ENCODE peak calls at places on chromosomes 3 and 15, in ten cellular contexts. E is suprapubic skin, K is stomach, P is SK-N-SH, R is tibial nerve, W is ovary, J is A549, I is sigmoid colon, M is K562, D is esophagus muscularis mucosa. C is an unnamed sample.
A peak's percentile ranks its signal among the peaks of the same experiment; 100 is the strongest.

GRCh38 chr3:123469323-123469995 is 20.6 kb upstream of the ADCY5 start:
- DNase-seq in M (no peak), D (no peak), R (no peak), I (no peak), W (no peak), E (no peak), J (no peak), P (no peak), K (no peak), C (no peak)

GRCh38 chr15:98083203-98083910 is 122.9 kb downstream of the ARRDC4 start:
- DNase-seq in D (no peak), K (no peak), R (no peak), P (no peak), M (no peak), W (no peak), E (no peak), J (no peak), I (no peak), C (no peak)

GRCh38 chr15:39508536-39508935 is 72.3 kb upstream of the THBS1 start:
- DNase-seq in J (no peak), I (no peak), P (no peak), K (no peak), M (no peak), R (no peak), W (no peak), D (peak; percentile 70), E (no peak), C (no peak)

GRCh38 chr3:97301114-97301513 is 463.4 kb upstream of the ARL6 start:
- DNase-seq in K (no peak), I (no peak), W (no peak), M (no peak), R (no peak), E (no peak), P (no peak), J (no peak), D (no peak), C (no peak)

GRCh38 chr3:110384601-110385000 is 687.0 kb upstream of the NECTIN3 start:
- DNase-seq in M (no peak), E (no peak), K (no peak), P (no peak), W (no peak), J (peak; percentile 61), I (no peak), D (no peak), R (no peak), C (no peak)

GRCh38 chr3:72011495-72011894 is 226.5 kb upstream of the PROK2 start:
- DNase-seq in K (no peak), R (no peak), I (no peak), E (no peak), J (no peak), M (no peak), P (no peak), D (no peak), W (no peak), C (no peak)

GRCh38 chr15:42726114-42726513 is 10.8 kb downstream of the CDAN1 start:
- DNase-seq in D (no peak), J (no peak), R (no peak), W (no peak), E (no peak), M (no peak), I (no peak), K (no peak), P (peak; percentile 22), C (no peak)

GRCh38 chr3:11624161-11624560 is 19.6 kb downstream of the VGLL4 start:
- DNase-seq in J (no peak), P (no peak), D (no peak), K (no peak), I (no peak), M (no peak), E (no peak), W (no peak), R (no peak), C (no peak)

GRCh38 chr3:96863129-96863740 is 48.8 kb downstream of the EPHA6 start:
- DNase-seq in D (no peak), M (peak; percentile 4), W (peak; percentile 42), J (peak; percentile 54), E (no peak), K (no peak), R (no peak), I (peak; percentile 59), P (peak; percentile 10), C (peak; percentile 9)

GRCh38 chr15:58521293-58521991 is 89.7 kb downstream of the LIPC start:
- DNase-seq in R (no peak), M (peak; percentile 87), E (no peak), J (peak; percentile 66), I (no peak), D (no peak), W (peak; percentile 35), K (no peak), P (no peak), C (no peak)

GRCh38 chr3:8984081-8984480 is 20.8 kb upstream of the RAD18 start:
- DNase-seq in K (no peak), J (no peak), I (no peak), E (no peak), R (no peak), W (no peak), D (no peak), P (no peak), M (no peak), C (no peak)

GRCh38 chr3:32138545-32139104 is 32.2 kb downstream of the GPD1L start:
- DNase-seq in M (no peak), W (no peak), K (no peak), E (no peak), J (no peak), P (peak; percentile 34), D (no peak), I (no peak), R (no peak), C (no peak)

GRCh38 chr3:13385373-13385965 is 34.7 kb downstream of the NUP210 start:
- DNase-seq in M (no peak), I (no peak), K (no peak), P (no peak), J (no peak), W (no peak), E (no peak), D (no peak), R (no peak), C (no peak)

GRCh38 chr3:142029052-142029642 is 120.2 kb downstream of the TFDP2 start:
- DNase-seq in I (no peak), R (no peak), D (no peak), E (no peak), J (no peak), K (no peak), P (peak; percentile 11), M (no peak), W (no peak), C (no peak)

GRCh38 chr3:124850633-124851032 is 36.5 kb downstream of the ITGB5 start:
- DNase-seq in D (no peak), I (peak; percentile 69), R (no peak), E (no peak), K (no peak), M (no peak), P (no peak), J (no peak), W (peak; percentile 28), C (no peak)

GRCh38 chr3:50655009-50655830 is 19.5 kb upstream of the DOCK3 start:
- DNase-seq in K (no peak), M (no peak), W (no peak), D (no peak), P (no peak), E (no peak), R (no peak), J (no peak), I (no peak), C (no peak)

GRCh38 chr3:3110299-3110630 is at the start of gene IL5RA:
- DNase-seq in I (no peak), J (peak; percentile 11), D (peak; percentile 45), K (no peak), E (no peak), R (no peak), W (no peak), M (no peak), P (peak; percentile 22), C (no peak)
- H3K27ac ChIP-seq in I (no peak within 1 kb of the TSS), J (no peak within 1 kb of the TSS), D (no peak within 1 kb of the TSS), K (no peak within 1 kb of the TSS), E (no peak within 1 kb of the TSS), R (no peak within 1 kb of the TSS), W (no peak within 1 kb of the TSS), M (no peak within 1 kb of the TSS), P (no peak within 1 kb of the TSS), C (no peak within 1 kb of the TSS)

DNA sequence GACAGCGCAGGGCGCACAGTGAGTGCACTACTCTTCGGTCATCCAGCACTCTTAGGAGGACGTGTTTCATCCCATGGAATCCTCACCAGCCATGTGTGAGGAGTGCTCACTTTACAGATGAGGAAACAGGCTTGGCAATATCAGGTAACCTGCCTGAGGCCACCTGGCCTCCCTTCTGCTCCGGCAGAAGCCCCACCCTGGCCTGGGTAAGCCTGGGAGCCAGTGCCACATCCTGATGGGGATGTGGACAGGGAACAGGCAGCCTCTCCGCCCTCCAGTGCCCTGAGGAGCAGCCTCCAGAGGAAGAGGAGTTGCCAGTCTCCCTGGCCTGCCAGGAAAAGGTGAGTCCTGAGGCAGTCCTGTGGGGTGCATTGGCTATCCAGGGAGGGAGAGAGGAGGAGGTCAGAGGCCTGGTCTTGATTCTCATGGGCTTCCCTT is 39.4 kb upstream of the LIMD1 start:
- DNase-seq in J (no peak), R (no peak), I (peak; percentile 55), W (no peak), M (no peak), D (no peak), K (no peak), P (no peak), E (no peak), C (no peak)
- H3K4me1 ChIP-seq in J (peaks cover 28% of the 10 kb centered on the region), R (no peaks in the 10 kb centered on the region), I (peaks cover 58% of the 10 kb centered on the region), W (peaks cover 27% of the 10 kb centered on the region), M (peaks cover 43% of the 10 kb centered on the region), D (peaks cover 60% of the 10 kb centered on the region), K (peaks cover 52% of the 10 kb centered on the region), P (peaks cover 35% of the 10 kb centered on the region), E (peaks cover 63% of the 10 kb centered on the region), C (peaks cover 21% of the 10 kb centered on the region)

GRCh38 chr3:59678042-59678707 is 628.4 kb upstream of the CFAP20DC start:
- DNase-seq in D (no peak), E (no peak), K (peak; percentile 35), W (no peak), R (no peak), M (no peak), P (no peak), I (no peak), J (no peak), C (no peak)
- TF ChIP-seq EP300 in D (no peak), E (no peak), K (no peak), W (no peak), R (no peak), M (no peak), P (no peak), I (no peak), J (no peak), C (no peak)

DNA sequence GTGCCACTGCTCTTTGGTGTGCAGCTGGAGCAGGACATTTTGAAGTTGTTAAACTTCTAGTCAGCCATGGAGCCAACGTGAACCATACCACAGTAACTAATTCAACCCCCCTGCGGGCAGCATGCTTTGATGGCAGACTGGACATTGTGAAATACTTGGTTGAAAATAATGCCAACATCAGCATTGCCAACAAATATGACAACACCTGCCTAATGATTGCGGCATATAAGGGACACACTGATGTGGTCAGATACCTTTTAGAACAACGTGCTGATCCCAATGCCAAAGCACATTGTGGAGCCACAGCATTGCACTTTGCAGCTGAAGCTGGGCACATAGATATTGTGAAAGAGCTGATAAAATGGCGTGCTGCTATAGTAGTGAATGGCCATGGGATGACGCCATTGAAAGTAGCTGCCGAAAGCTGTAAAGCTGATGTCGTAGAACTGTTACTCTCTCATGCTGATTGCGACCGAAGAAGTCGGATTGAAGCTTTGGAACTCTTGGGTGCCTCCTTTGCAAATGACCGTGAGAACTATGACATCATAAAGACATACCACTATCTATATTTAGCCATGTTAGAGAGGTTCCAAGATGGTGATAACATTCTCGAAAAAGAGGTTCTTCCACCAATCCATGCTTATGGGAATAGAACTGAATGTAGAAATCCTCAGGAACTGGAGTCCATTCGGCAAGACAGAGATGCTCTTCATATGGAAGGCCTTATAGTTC is 12.2 kb downstream of the FEM1B start:
- DNase-seq in K (no peak), M (no peak), R (no peak), I (no peak), D (no peak), E (no peak), P (no peak), W (no peak), J (no peak), C (no peak)
- H3K27ac ChIP-seq in K (no peak overlapping the region), M (no peak overlapping the region), R (no peak overlapping the region), I (peak overlapping the region; percentile 8), D (peak overlapping the region; percentile 3), E (no peak overlapping the region), P (no peak overlapping the region), W (no peak overlapping the region), J (no peak overlapping the region), C (no peak overlapping the region)

C was measured in transverse colon.